ENCODE peak calls at places on chromosome 1, in ten cellular contexts. One of them, this sample, is unnamed.

GRCh38 chr1:115330480-115331013 is 7.5 kb downstream of the NGF start:
- DNase-seq in suprapubic skin: no peak
- DNase-seq in endothelial cell: no peak
- DNase-seq in MM.1S: no peak
- DNase-seq in HL-60: no peak
- DNase-seq in fibroblast of lung: peak; percentile 83
- DNase-seq in PC-3: peak; percentile 62
- DNase-seq in adrenal gland: no peak
- DNase-seq in GM06990: no peak
- DNase-seq in right atrium auricular region: no peak
- DNase-seq in this sample: no peak

GRCh38 chr1:33147997-33148314 is 33.9 kb downstream of the TRIM62 start:
- DNase-seq in MM.1S: no peak
- DNase-seq in endothelial cell: no peak
- DNase-seq in adrenal gland: no peak
- DNase-seq in PC-3: peak; percentile 45
- DNase-seq in right atrium auricular region: no peak
- DNase-seq in GM06990: no peak
- DNase-seq in HL-60: no peak
- DNase-seq in suprapubic skin: no peak
- DNase-seq in fibroblast of lung: peak; percentile 60
- DNase-seq in this sample: no peak

GRCh38 chr1:40795811-40796586 is 12.4 kb downstream of the KCNQ4 start:
- DNase-seq in endothelial cell: no peak
- DNase-seq in adrenal gland: no peak
- DNase-seq in GM06990: no peak
- DNase-seq in fibroblast of lung: no peak
- DNase-seq in PC-3: no peak
- DNase-seq in MM.1S: no peak
- DNase-seq in HL-60: no peak
- DNase-seq in suprapubic skin: no peak
- DNase-seq in right atrium auricular region: no peak
- DNase-seq in this sample: no peak

GRCh38 chr1:42177551-42177981 is 13.0 kb upstream of the GUCA2A start:
- DNase-seq in endothelial cell: no peak
- DNase-seq in HL-60: no peak
- DNase-seq in adrenal gland: peak; percentile 66
- DNase-seq in GM06990: no peak
- DNase-seq in right atrium auricular region: no peak
- DNase-seq in fibroblast of lung: peak; percentile 93
- DNase-seq in MM.1S: no peak
- DNase-seq in PC-3: peak; percentile 62
- DNase-seq in suprapubic skin: no peak
- DNase-seq in this sample: no peak

GRCh38 chr1:235702412-235702811 is 52.8 kb upstream of the GNG4 start:
- DNase-seq in right atrium auricular region: no peak
- DNase-seq in PC-3: no peak
- DNase-seq in GM06990: no peak
- DNase-seq in endothelial cell: no peak
- DNase-seq in HL-60: no peak
- DNase-seq in adrenal gland: no peak
- DNase-seq in suprapubic skin: no peak
- DNase-seq in fibroblast of lung: no peak
- DNase-seq in MM.1S: no peak
- DNase-seq in this sample: no peak

GRCh38 chr1:236440373-236440772 is 46.3 kb downstream of the EDARADD start:
- DNase-seq in PC-3: no peak
- DNase-seq in MM.1S: no peak
- DNase-seq in adrenal gland: no peak
- DNase-seq in HL-60: no peak
- DNase-seq in GM06990: no peak
- DNase-seq in right atrium auricular region: no peak
- DNase-seq in suprapubic skin: no peak
- DNase-seq in endothelial cell: no peak
- DNase-seq in fibroblast of lung: no peak
- DNase-seq in this sample: no peak

GRCh38 chr1:43935711-43936427 is 2.3 kb downstream of the ARTN start:
- DNase-seq in adrenal gland: no peak
- DNase-seq in MM.1S: no peak
- DNase-seq in endothelial cell: no peak
- DNase-seq in fibroblast of lung: no peak
- DNase-seq in right atrium auricular region: no peak
- DNase-seq in suprapubic skin: no peak
- DNase-seq in HL-60: no peak
- DNase-seq in GM06990: peak; percentile 20
- DNase-seq in PC-3: peak; percentile 27
- DNase-seq in this sample: no peak

GRCh38 chr1:162193201-162193600 is 123.7 kb downstream of the NOS1AP start:
- DNase-seq in adrenal gland: no peak
- DNase-seq in GM06990: no peak
- DNase-seq in right atrium auricular region: no peak
- DNase-seq in fibroblast of lung: no peak
- DNase-seq in PC-3: no peak
- DNase-seq in endothelial cell: no peak
- DNase-seq in suprapubic skin: no peak
- DNase-seq in HL-60: no peak
- DNase-seq in MM.1S: no peak
- DNase-seq in this sample: no peak

GRCh38 chr1:109772658-109773202 is 9.0 kb upstream of the EPS8L3 start:
- DNase-seq in adrenal gland: no peak
- DNase-seq in endothelial cell: no peak
- DNase-seq in MM.1S: no peak
- DNase-seq in GM06990: no peak
- DNase-seq in fibroblast of lung: no peak
- DNase-seq in PC-3: no peak
- DNase-seq in suprapubic skin: no peak
- DNase-seq in HL-60: no peak
- DNase-seq in right atrium auricular region: no peak
- DNase-seq in this sample: no peak

GRCh38 chr1:57620589-57620988 is 196.7 kb upstream of the DAB1 start:
- DNase-seq in adrenal gland: no peak
- DNase-seq in right atrium auricular region: no peak
- DNase-seq in fibroblast of lung: no peak
- DNase-seq in endothelial cell: no peak
- DNase-seq in HL-60: no peak
- DNase-seq in suprapubic skin: no peak
- DNase-seq in PC-3: no peak
- DNase-seq in MM.1S: no peak
- DNase-seq in GM06990: no peak
- DNase-seq in this sample: no peak

GRCh38 chr1:14783592-14783886 is 185.1 kb downstream of the KAZN start:
- DNase-seq in HL-60: no peak
- DNase-seq in right atrium auricular region: no peak
- DNase-seq in fibroblast of lung: no peak
- DNase-seq in adrenal gland: no peak
- DNase-seq in PC-3: no peak
- DNase-seq in GM06990: no peak
- DNase-seq in MM.1S: no peak
- DNase-seq in endothelial cell: no peak
- DNase-seq in suprapubic skin: no peak
- DNase-seq in this sample: no peak

GRCh38 chr1:14780271-14780670 is 181.8 kb downstream of the KAZN start:
- DNase-seq in HL-60: no peak
- DNase-seq in suprapubic skin: no peak
- DNase-seq in fibroblast of lung: no peak
- DNase-seq in adrenal gland: peak; percentile 23
- DNase-seq in MM.1S: no peak
- DNase-seq in right atrium auricular region: no peak
- DNase-seq in GM06990: no peak
- DNase-seq in endothelial cell: no peak
- DNase-seq in PC-3: no peak
- DNase-seq in this sample: no peak

GRCh38 chr1:14781811-14782210 is 183.3 kb downstream of the KAZN start:
- DNase-seq in adrenal gland: no peak
- DNase-seq in GM06990: no peak
- DNase-seq in endothelial cell: no peak
- DNase-seq in PC-3: no peak
- DNase-seq in HL-60: no peak
- DNase-seq in fibroblast of lung: no peak
- DNase-seq in suprapubic skin: no peak
- DNase-seq in right atrium auricular region: no peak
- DNase-seq in MM.1S: no peak
- DNase-seq in this sample: no peak

GRCh38 chr1:14784790-14785773 is 186.6 kb downstream of the KAZN start:
- DNase-seq in suprapubic skin: no peak
- DNase-seq in adrenal gland: no peak
- DNase-seq in fibroblast of lung: no peak
- DNase-seq in GM06990: no peak
- DNase-seq in MM.1S: peak; percentile 11
- DNase-seq in right atrium auricular region: no peak
- DNase-seq in endothelial cell: no peak
- DNase-seq in HL-60: no peak
- DNase-seq in PC-3: no peak
- DNase-seq in this sample: no peak

GRCh38 chr1:14782741-14783591 is 184.5 kb downstream of the KAZN start:
- DNase-seq in GM06990: no peak
- DNase-seq in MM.1S: no peak
- DNase-seq in fibroblast of lung: no peak
- DNase-seq in suprapubic skin: no peak
- DNase-seq in endothelial cell: no peak
- DNase-seq in HL-60: no peak
- DNase-seq in right atrium auricular region: no peak
- DNase-seq in adrenal gland: no peak
- DNase-seq in PC-3: no peak
- DNase-seq in this sample: no peak
- TF ChIP-seq CTCF in GM06990: peak; percentile 7
- TF ChIP-seq CTCF in MM.1S: peak; percentile 13
- TF ChIP-seq CTCF in fibroblast of lung: peak; percentile 11
- TF ChIP-seq CTCF in suprapubic skin: no peak
- TF ChIP-seq CTCF in endothelial cell: no peak
- TF ChIP-seq CTCF in HL-60: no peak
- TF ChIP-seq CTCF in right atrium auricular region: no peak
- TF ChIP-seq CTCF in adrenal gland: no peak
- TF ChIP-seq CTCF in PC-3: no peak
- TF ChIP-seq CTCF in this sample: peak; percentile 32

DNA sequence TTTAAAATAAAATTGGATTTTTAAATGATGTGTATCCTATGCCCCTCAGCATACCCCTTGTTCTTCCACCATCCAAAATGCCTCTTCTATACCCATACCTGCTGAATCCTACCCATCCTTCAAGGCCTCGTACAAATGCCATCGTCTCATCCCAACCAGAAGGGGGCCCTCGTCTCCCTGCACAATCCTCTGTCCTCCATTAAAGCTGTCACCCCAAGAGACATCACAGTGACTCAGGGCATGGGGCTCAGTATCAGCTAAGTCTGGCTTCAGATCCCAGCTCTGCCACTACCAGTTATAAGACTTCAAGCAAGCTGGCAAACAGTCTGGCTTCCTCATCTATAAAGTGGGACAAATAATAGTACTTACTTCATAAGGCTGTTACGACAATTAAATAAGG is 23.8 kb downstream of the IGFN1 start:
- DNase-seq in suprapubic skin: peak; percentile 34
- DNase-seq in endothelial cell: no peak
- DNase-seq in MM.1S: no peak
- DNase-seq in fibroblast of lung: no peak
- DNase-seq in GM06990: no peak
- DNase-seq in right atrium auricular region: no peak
- DNase-seq in PC-3: peak; percentile 40
- DNase-seq in adrenal gland: peak; percentile 5
- DNase-seq in HL-60: no peak
- DNase-seq in this sample: no peak
- TF ChIP-seq CTCF in suprapubic skin: no peak
- TF ChIP-seq CTCF in endothelial cell: no peak
- TF ChIP-seq CTCF in MM.1S: no peak
- TF ChIP-seq CTCF in fibroblast of lung: no peak
- TF ChIP-seq CTCF in GM06990: peak; percentile 27
- TF ChIP-seq CTCF in right atrium auricular region: no peak
- TF ChIP-seq CTCF in PC-3: peak; percentile 83
- TF ChIP-seq CTCF in adrenal gland: no peak
- TF ChIP-seq CTCF in HL-60: no peak
- TF ChIP-seq CTCF in this sample: no peak

GRCh38 chr1:160399544-160400283 is 650 bp upstream of the VANGL2 start:
- DNase-seq in right atrium auricular region: peak; percentile 40
- DNase-seq in fibroblast of lung: no peak
- DNase-seq in endothelial cell: no peak
- DNase-seq in adrenal gland: no peak
- DNase-seq in GM06990: no peak
- DNase-seq in HL-60: no peak
- DNase-seq in PC-3: no peak
- DNase-seq in MM.1S: peak; percentile 4
- DNase-seq in suprapubic skin: no peak
- DNase-seq in this sample: peak; percentile 69

GRCh38 chr1:160401487-160401805 is 1.1 kb downstream of the VANGL2 start:
- DNase-seq in suprapubic skin: no peak
- DNase-seq in PC-3: no peak
- DNase-seq in HL-60: no peak
- DNase-seq in GM06990: no peak
- DNase-seq in endothelial cell: no peak
- DNase-seq in fibroblast of lung: no peak
- DNase-seq in adrenal gland: no peak
- DNase-seq in right atrium auricular region: no peak
- DNase-seq in MM.1S: no peak
- DNase-seq in this sample: peak; percentile 54

GRCh38 chr1:160398823-160399222 is 1.5 kb upstream of the VANGL2 start:
- DNase-seq in MM.1S: peak; percentile 32
- DNase-seq in right atrium auricular region: no peak
- DNase-seq in adrenal gland: no peak
- DNase-seq in GM06990: no peak
- DNase-seq in suprapubic skin: no peak
- DNase-seq in endothelial cell: no peak
- DNase-seq in fibroblast of lung: no peak
- DNase-seq in PC-3: peak; percentile 34
- DNase-seq in HL-60: no peak
- DNase-seq in this sample: peak; percentile 73

GRCh38 chr1:160400646-160401486 is 502 bp downstream of the VANGL2 start:
- DNase-seq in right atrium auricular region: no peak
- DNase-seq in fibroblast of lung: no peak
- DNase-seq in suprapubic skin: no peak
- DNase-seq in HL-60: no peak
- DNase-seq in endothelial cell: no peak
- DNase-seq in adrenal gland: no peak
- DNase-seq in PC-3: no peak
- DNase-seq in MM.1S: no peak
- DNase-seq in GM06990: no peak
- DNase-seq in this sample: peak; percentile 84

DNA sequence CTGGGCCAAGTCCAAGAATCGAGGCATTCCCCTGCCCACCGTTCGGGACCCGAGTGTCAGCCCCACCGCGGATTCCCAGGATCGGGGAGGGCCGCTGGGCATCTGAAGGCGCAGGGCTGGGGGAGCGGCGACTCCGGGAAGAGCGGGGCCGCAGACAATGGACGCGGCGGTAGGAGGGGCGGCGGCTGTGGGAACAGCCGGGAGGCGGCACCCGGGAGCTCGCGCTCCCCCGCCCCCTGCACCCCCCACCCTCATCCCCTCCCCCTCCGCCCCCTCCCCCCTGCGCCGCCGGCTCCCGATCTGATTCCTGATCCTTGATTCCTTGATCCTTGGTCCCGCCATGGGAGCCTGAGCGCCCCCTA is at the start of gene VANGL2:
- DNase-seq in right atrium auricular region: peak; percentile 69
- DNase-seq in HL-60: no peak
- DNase-seq in MM.1S: peak; percentile 5
- DNase-seq in PC-3: no peak
- DNase-seq in suprapubic skin: no peak
- DNase-seq in GM06990: no peak
- DNase-seq in endothelial cell: peak; percentile 95
- DNase-seq in fibroblast of lung: peak; percentile 53
- DNase-seq in adrenal gland: peak; percentile 30
- DNase-seq in this sample: peak; percentile 93
- TF ChIP-seq CTCF in right atrium auricular region: no peak
- TF ChIP-seq CTCF in HL-60: no peak
- TF ChIP-seq CTCF in MM.1S: no peak
- TF ChIP-seq CTCF in PC-3: no peak
- TF ChIP-seq CTCF in suprapubic skin: no peak
- TF ChIP-seq CTCF in GM06990: no peak
- TF ChIP-seq CTCF in endothelial cell: no peak
- TF ChIP-seq CTCF in fibroblast of lung: no peak
- TF ChIP-seq CTCF in adrenal gland: no peak
- TF ChIP-seq CTCF in this sample: no peak

GRCh38 chr1:154760469-154760933 is 109.6 kb downstream of the KCNN3 start:
- DNase-seq in GM06990: peak; percentile 75
- DNase-seq in MM.1S: no peak
- DNase-seq in fibroblast of lung: no peak
- DNase-seq in endothelial cell: peak; percentile 79
- DNase-seq in PC-3: peak; percentile 56
- DNase-seq in HL-60: peak; percentile 36
- DNase-seq in suprapubic skin: no peak
- DNase-seq in adrenal gland: no peak
- DNase-seq in right atrium auricular region: no peak
- DNase-seq in this sample: no peak
- TF ChIP-seq CTCF in GM06990: peak; percentile 67
- TF ChIP-seq CTCF in MM.1S: no peak
- TF ChIP-seq CTCF in fibroblast of lung: peak; percentile 38
- TF ChIP-seq CTCF in endothelial cell: peak; percentile 93
- TF ChIP-seq CTCF in PC-3: peak; percentile 79
- TF ChIP-seq CTCF in HL-60: peak; percentile 13
- TF ChIP-seq CTCF in suprapubic skin: peak; percentile 37
- TF ChIP-seq CTCF in adrenal gland: peak; percentile 59
- TF ChIP-seq CTCF in right atrium auricular region: peak; percentile 78
- TF ChIP-seq CTCF in this sample: peak; percentile 72

This sample was measured in osteocyte.